ENCODE peak calls at places on chromosomes 7 and 10, in five cellular contexts. X is activated CD8-positive, alpha-beta T cell treated with anti-CD3 and anti-CD28 coated beads for 36 hours; C is kidney glomerular epithelial cell; T is esophagus squamous epithelium; Z is NCI-H1417. S is an unnamed sample.

GRCh38 chr7:94654764-94655561 is 970 bp downstream of the SGCE start:
- DNase-seq in C (peak; percentile 29), X (peak; percentile 10), Z (peak; percentile 80), T (no peak), S (no peak)

GRCh38 chr7:44104880-44105771 is 981 bp downstream of the AEBP1 start:
- DNase-seq in Z (no peak), X (peak; percentile 35), T (no peak), C (peak; percentile 72), S (no peak)

GRCh38 chr7:100894860-100895700 is 608 bp downstream of the ACHE start:
- DNase-seq in T (no peak), Z (peak; percentile 65), C (peak; percentile 4), X (peak; percentile 72), S (peak; percentile 33)

GRCh38 chr10:16999665-17000451 is 129.8 kb downstream of the CUBN start:
- DNase-seq in T (no peak), C (no peak), X (no peak), Z (no peak), S (no peak)

GRCh38 chr7:122145937-122146336 is 1.9 kb upstream of the AASS start:
- DNase-seq in X (no peak), Z (no peak), C (no peak), T (no peak), S (no peak)

GRCh38 chr7:33807779-33808482 is 97.4 kb upstream of the BMPER start:
- DNase-seq in Z (peak; percentile 28), T (no peak), C (peak; percentile 99), X (peak; percentile 20), S (no peak)

GRCh38 chr7:151743481-151743983 is 133.4 kb downstream of the PRKAG2 start:
- DNase-seq in X (no peak), C (no peak), Z (no peak), T (no peak), S (no peak)

GRCh38 chr7:3923307-3923918 is 622.4 kb downstream of the SDK1 start:
- DNase-seq in T (no peak), X (no peak), C (no peak), Z (no peak), S (no peak)

GRCh38 chr10:110811791-110812581 is 59.7 kb upstream of the PDCD4 start:
- DNase-seq in Z (no peak), X (no peak), T (no peak), C (no peak), S (no peak)

GRCh38 chr7:24968165-24968564 is 11.8 kb downstream of the OSBPL3 start:
- DNase-seq in Z (no peak), X (no peak), T (no peak), C (peak; percentile 50), S (no peak)

GRCh38 chr10:79181680-79182079 is 112.9 kb downstream of the ZMIZ1 start:
- DNase-seq in T (no peak), C (no peak), X (no peak), Z (peak; percentile 83), S (no peak)

GRCh38 chr7:14766747-14767146 is 135.8 kb downstream of the DGKB start:
- DNase-seq in Z (peak; percentile 21), T (no peak), C (no peak), X (no peak), S (no peak)

GRCh38 chr10:24468281-24468751 is 255.4 kb downstream of the ARHGAP21 start:
- DNase-seq in T (no peak), X (no peak), Z (no peak), C (peak; percentile 33), S (no peak)

GRCh38 chr10:97454330-97455036 is 8.5 kb downstream of the ZDHHC16 start:
- DNase-seq in Z (no peak), C (no peak), T (no peak), X (peak; percentile 52), S (no peak)

GRCh38 chr7:30472081-30472770 is 6.4 kb downstream of the NOD1 start:
- DNase-seq in X (peak; percentile 30), T (no peak), Z (no peak), C (no peak), S (no peak)

GRCh38 chr10:69413221-69413865 is 3.4 kb downstream of the TACR2 start:
- DNase-seq in T (no peak), Z (peak; percentile 18), C (peak; percentile 19), X (peak; percentile 67), S (no peak)

GRCh38 chr7:43905954-43906326 is 456 bp downstream of the URGCP start:
- DNase-seq in X (peak; percentile 36), Z (peak; percentile 68), T (no peak), C (no peak), S (peak; percentile 7)

GRCh38 chr7:38685851-38686250 is 54.7 kb upstream of the AMPH start:
- DNase-seq in X (no peak), T (no peak), C (no peak), Z (no peak), S (no peak)

GRCh38 chr10:73860050-73860491 is 14.3 kb downstream of the CAMK2G start:
- DNase-seq in T (no peak), C (no peak), Z (no peak), X (no peak), S (no peak)

GRCh38 chr10:60456053-60456452 is 66.4 kb upstream of the ANK3 start:
- DNase-seq in C (no peak), T (no peak), X (no peak), Z (no peak), S (no peak)